ENCODE peak calls at places on chromosome 1, in five cellular contexts. B is nephron progenitor cell, O is astrocyte, W is NB4, D is activated B cell treated with CpG ODN at 0.5 μM for 24 hours. A is an unnamed sample.

GRCh38 chr1:109923131-109923945 is 12.7 kb downstream of the CSF1 start:
- DNase-seq in B (no peak), O (no peak), W (peak), D (no peak), A (no peak)

GRCh38 chr1:19435181-19435580 is 50.2 kb downstream of the CAPZB start:
- DNase-seq in B (no peak), O (peak), W (peak), D (no peak), A (no peak)

GRCh38 chr1:93155335-93155734 is 24.9 kb downstream of the TMED5 start:
- DNase-seq in B (no peak), O (no peak), W (no peak), D (no peak), A (no peak)

GRCh38 chr1:234659538-234659937 is 49.6 kb upstream of the IRF2BP2 start:
- DNase-seq in B (no peak), O (peak), W (peak), D (no peak), A (no peak)

GRCh38 chr1:218101409-218101808 is 183.7 kb upstream of the RRP15 start:
- DNase-seq in B (no peak), O (no peak), W (no peak), D (no peak), A (no peak)

GRCh38 chr1:56938636-56939035 is 27.2 kb downstream of the C8B start:
- DNase-seq in B (no peak), O (no peak), W (no peak), D (no peak), A (no peak)

GRCh38 chr1:18726388-18726787 is 95.7 kb downstream of the PAX7 start:
- DNase-seq in B (no peak), O (no peak), W (no peak), D (no peak), A (no peak)

GRCh38 chr1:10901894-10902805 is 105.7 kb upstream of the CASZ1 start:
- DNase-seq in B (no peak), O (no peak), W (peak), D (no peak), A (no peak)

GRCh38 chr1:212687811-212688210 is 11.8 kb downstream of the BATF3 start:
- DNase-seq in B (no peak), O (no peak), W (no peak), D (no peak), A (no peak)

GRCh38 chr1:117537291-117537920 is 68.4 kb upstream of the TENT5C start:
- DNase-seq in B (no peak), O (no peak), W (no peak), D (no peak), A (no peak)

GRCh38 chr1:223836586-223836985 is 9.2 kb downstream of the TP53BP2 start:
- DNase-seq in B (no peak), O (no peak), W (no peak), D (no peak), A (no peak)

GRCh38 chr1:16387201-16388185 is 20.5 kb downstream of the SZRD1 start:
- DNase-seq in B (no peak), O (peak), W (no peak), D (no peak), A (no peak)

GRCh38 chr1:229129306-229130027 is 141.4 kb upstream of the RAB4A start:
- DNase-seq in B (no peak), O (no peak), W (no peak), D (no peak), A (no peak)

GRCh38 chr1:39585933-39586332 is 9.3 kb upstream of the PABPC4 start:
- DNase-seq in B (no peak), O (no peak), W (no peak), D (no peak), A (no peak)

GRCh38 chr1:27527857-27528700 is 38.1 kb upstream of the WASF2 start:
- DNase-seq in B (peak), O (no peak), W (no peak), D (peak), A (no peak)

GRCh38 chr1:99347041-99347684 is 82.9 kb downstream of the PLPPR4 start:
- DNase-seq in B (no peak), O (no peak), W (no peak), D (no peak), A (no peak)

GRCh38 chr1:205225901-205226765 is 1.6 kb upstream of the TMCC2 start:
- DNase-seq in B (no peak), O (peak), W (no peak), D (no peak), A (no peak)

GRCh38 chr1:184199036-184199796 is 147.7 kb downstream of the TSEN15 start:
- DNase-seq in B (peak), O (peak), W (no peak), D (no peak), A (no peak)

GRCh38 chr1:215793210-215793609 is 226.1 kb downstream of the KCTD3 start:
- DNase-seq in B (no peak), O (peak), W (peak), D (no peak), A (no peak)

GRCh38 chr1:228149341-228150020 is at the start of gene GJC2:
- DNase-seq in B (peak), O (no peak), W (no peak), D (no peak), A (no peak)

GRCh38 chr1:9823943-9824701 is at the start of gene CLSTN1:
- DNase-seq in B (peak), O (peak), W (peak), D (peak), A (peak)

GRCh38 chr1:40687059-40687458 is 4.4 kb upstream of the NFYC start:
- DNase-seq in B (no peak), O (no peak), W (no peak), D (no peak), A (no peak)

GRCh38 chr1:15621975-15622374 is 4.7 kb downstream of the DDI2 start:
- DNase-seq in B (no peak), O (no peak), W (no peak), D (no peak), A (no peak)

GRCh38 chr1:53319296-53320101 is 8.4 kb downstream of the LRP8 start:
- DNase-seq in B (no peak), O (no peak), W (no peak), D (no peak), A (no peak)

GRCh38 chr1:53320646-53321045 is 7.2 kb downstream of the LRP8 start:
- DNase-seq in B (no peak), O (no peak), W (no peak), D (no peak), A (no peak)

GRCh38 chr1:53321776-53322602 is 5.9 kb downstream of the LRP8 start:
- DNase-seq in B (no peak), O (no peak), W (no peak), D (no peak), A (no peak)

GRCh38 chr1:53323316-53323715 is 4.6 kb downstream of the LRP8 start:
- DNase-seq in B (no peak), O (no peak), W (no peak), D (no peak), A (no peak)

DNA sequence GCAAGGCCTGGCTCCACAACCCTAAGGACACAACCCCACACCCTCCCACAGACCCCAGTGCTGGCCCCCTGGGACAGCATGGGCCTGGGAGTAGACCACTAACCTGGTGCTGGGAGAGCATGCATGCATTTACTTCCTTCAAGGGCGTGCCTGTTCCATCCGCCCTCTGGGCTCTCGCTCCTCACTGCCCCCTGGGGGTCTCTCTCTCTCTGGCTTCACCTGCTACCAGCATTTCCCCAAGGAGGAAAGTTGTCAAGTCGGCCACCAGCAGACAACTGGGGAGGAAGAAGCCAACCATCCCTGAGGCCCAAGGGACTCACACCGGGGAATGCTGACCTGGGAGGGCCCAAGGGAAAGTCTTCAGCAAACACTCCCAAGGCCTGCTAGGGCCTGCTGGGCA is 6.5 kb downstream of the LRP8 start:
- DNase-seq in B (peak), O (no peak), W (peak), D (peak), A (no peak)
- TF ChIP-seq CTCF in B (peak), O (no peak), W (peak), D (no peak), A (peak)

DNA sequence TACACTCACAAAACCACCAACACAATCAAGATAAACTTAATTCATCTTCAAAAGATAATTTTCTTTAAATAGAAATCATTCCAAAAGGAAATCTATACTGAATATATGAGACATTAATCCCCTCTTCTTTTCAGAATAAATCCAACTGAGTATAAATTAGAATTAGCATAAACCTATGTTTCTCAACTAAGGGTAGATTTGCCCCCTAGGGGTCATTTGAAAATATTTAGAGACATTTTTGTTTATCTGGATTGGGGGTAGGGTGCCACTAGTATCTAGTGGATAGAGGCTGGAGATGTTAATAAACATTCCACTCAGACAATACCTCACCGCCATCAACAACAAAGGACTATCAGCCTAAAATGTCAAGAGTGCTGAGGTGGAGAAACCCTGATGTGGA is 6.5 kb upstream of the TNFSF4 start:
- DNase-seq in B (no peak), O (no peak), W (no peak), D (no peak), A (no peak)
- TF ChIP-seq CTCF in B (no peak), O (no peak), W (no peak), D (no peak), A (peak)

GRCh38 chr1:207054476-207054875 is 1.4 kb downstream of the PFKFB2 start:
- DNase-seq in B (no peak), O (no peak), W (no peak), D (no peak), A (no peak)

GRCh38 chr1:207050768-207051614 is at the start of gene YOD1:
- DNase-seq in B (peak), O (peak), W (peak), D (peak), A (peak)

GRCh38 chr1:207051615-207051943 is 571 bp upstream of the YOD1 start:
- DNase-seq in B (no peak), O (no peak), W (no peak), D (no peak), A (no peak)

GRCh38 chr1:207050428-207050767 is 610 bp downstream of the YOD1 start:
- DNase-seq in B (no peak), O (no peak), W (no peak), D (no peak), A (no peak)

DNA sequence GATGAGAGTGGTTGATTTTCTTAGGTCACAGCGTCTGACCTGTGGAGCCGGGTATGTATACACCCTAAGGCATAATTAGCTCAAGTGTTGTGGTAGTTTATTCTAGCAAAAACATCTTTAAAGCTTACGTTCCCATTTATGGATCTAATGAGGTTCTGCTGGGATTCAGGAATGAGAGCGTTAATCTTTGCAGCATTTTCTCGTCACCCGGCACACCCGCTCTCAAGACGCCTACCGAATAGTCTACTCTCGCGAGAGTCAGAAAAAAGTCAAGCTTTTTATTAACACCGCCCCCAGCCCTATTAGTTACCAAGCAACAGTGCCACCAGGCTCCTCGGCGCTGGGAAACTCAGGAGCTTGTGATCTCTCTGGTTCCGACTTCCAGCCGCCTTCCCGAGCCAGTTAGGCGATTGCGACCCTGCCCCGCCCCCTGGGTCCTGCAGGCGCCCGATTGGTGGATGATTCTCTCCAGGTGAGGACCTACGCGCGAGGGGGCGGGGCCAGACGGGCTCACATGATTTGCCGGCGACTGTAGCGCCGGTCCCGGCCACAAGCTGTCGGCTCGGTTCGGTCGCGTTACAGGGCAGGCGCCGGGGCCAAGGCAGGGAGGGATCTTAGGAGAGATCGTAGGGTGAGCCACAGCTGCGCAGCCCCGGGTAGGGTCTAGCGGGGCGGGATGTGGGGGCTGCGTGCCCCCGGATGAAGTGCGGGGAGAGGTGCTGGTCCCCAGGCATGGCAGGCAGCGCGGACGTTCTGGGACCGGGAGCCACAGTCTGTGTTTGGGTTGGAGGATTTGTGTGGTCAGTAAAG is at the start of gene PFKFB2:
- DNase-seq in B (peak), O (peak), W (peak), D (peak), A (peak)
- TF ChIP-seq CTCF in B (no peak), O (no peak), W (no peak), D (no peak), A (peak)

GRCh38 chr1:201085902-201086735 is 26.1 kb downstream of the CACNA1S start:
- DNase-seq in B (peak), O (no peak), W (peak), D (no peak), A (no peak)
- TF ChIP-seq CTCF in B (peak), O (peak), W (peak), D (no peak), A (peak)

DNA sequence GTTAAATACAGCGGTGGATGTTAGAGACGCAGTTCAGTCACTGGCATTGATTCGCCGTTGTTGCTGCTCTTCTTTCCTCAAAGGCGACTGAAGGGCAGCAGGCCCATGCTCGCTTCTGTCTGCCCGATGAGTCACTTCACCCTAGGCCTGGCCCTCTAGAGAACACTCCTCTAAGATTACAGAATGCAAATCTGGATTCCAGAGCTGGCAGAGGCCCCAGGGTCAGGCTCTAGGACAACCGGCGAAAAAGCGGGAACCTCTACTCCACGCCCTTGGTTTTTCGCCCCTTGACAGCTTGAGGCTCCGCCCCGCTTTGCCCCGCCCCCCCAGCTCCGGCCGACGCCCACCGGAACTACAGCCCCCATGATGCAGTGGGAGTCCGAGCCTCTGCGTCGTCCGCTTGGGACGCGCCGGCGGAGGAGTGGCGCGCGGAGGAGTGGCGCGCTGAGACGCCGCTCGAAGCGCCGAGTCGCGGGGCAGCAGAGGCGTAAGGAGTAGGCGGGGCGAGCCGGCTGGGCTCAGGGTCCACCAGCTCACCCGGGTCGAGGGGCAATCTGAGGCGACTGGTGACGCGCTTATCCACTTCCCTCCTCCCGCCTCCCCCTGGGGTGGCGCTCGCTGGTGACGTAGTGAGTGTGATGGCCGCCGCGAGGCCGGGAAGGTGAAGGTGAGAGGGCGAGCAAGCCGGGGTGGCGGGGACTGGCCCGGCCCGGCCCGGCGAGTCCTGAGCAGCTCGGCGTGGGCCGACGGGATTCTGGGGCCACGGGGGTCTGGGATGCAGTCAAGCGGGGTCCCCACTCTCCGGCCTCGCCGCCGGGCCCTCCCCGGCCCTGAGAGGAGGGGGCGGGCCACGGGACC is at the start of gene MFN2:
- DNase-seq in B (peak), O (peak), W (peak), D (peak), A (peak)
- TF ChIP-seq CTCF in B (no peak), O (no peak), W (no peak), D (no peak), A (no peak)

A was measured in type B pancreatic cell.